ENCODE peak calls at places on chromosome 9, in nine cellular contexts. I is AG04450, A is kidney glomerular epithelial cell, O is T-helper 1 cell, Q is iris pigment epithelial cell, F is AG04449, S is nephron progenitor cell, V is mesothelial cell of epicardium, K is MM.1S. U is an unnamed sample.
A peak's percentile ranks its signal among the peaks of the same experiment; 100 is the strongest.

GRCh38 chr9:128115187-128116103 is 12.1 kb downstream of the PTGES2 start:
- DNase-seq in I (no peak), A (no peak), O (no peak), Q (no peak), F (no peak), S (no peak), V (no peak), K (no peak), U (peak; percentile 53)

GRCh38 chr9:16514131-16514530 is 356.3 kb downstream of the BNC2 start:
- DNase-seq in I (no peak), A (no peak), O (no peak), Q (no peak), F (no peak), S (no peak), V (no peak), K (no peak), U (no peak)

GRCh38 chr9:108953983-108954574 is 19.9 kb downstream of the ABITRAM start:
- DNase-seq in I (no peak), A (peak; percentile 41), O (no peak), Q (peak; percentile 68), F (no peak), S (no peak), V (no peak), K (peak; percentile 55), U (no peak)

GRCh38 chr9:72615931-72616330 is 94.5 kb downstream of the TMC1 start:
- DNase-seq in I (no peak), A (no peak), O (no peak), Q (peak; percentile 31), F (no peak), S (no peak), V (no peak), K (no peak), U (no peak)

GRCh38 chr9:8014987-8015682 is 215.6 kb upstream of the DMAC1 start:
- DNase-seq in I (no peak), A (no peak), O (no peak), Q (no peak), F (no peak), S (no peak), V (no peak), K (no peak), U (no peak)

GRCh38 chr9:78044189-78044588 is 12.6 kb upstream of the GNAQ start:
- DNase-seq in I (no peak), A (no peak), O (no peak), Q (no peak), F (no peak), S (no peak), V (no peak), K (no peak), U (no peak)

GRCh38 chr9:17588395-17588794 is 9.5 kb downstream of the SH3GL2 start:
- DNase-seq in I (no peak), A (no peak), O (no peak), Q (no peak), F (no peak), S (no peak), V (no peak), K (no peak), U (no peak)

GRCh38 chr9:135825435-135826187 is 81.7 kb downstream of the CAMSAP1 start:
- DNase-seq in I (no peak), A (no peak), O (no peak), Q (no peak), F (no peak), S (no peak), V (no peak), K (no peak), U (no peak)

GRCh38 chr9:131337131-131337848 is 47.8 kb downstream of the PLPP7 start:
- DNase-seq in I (no peak), A (no peak), O (no peak), Q (no peak), F (no peak), S (no peak), V (no peak), K (no peak), U (no peak)

GRCh38 chr9:93898502-93899426 is 56.4 kb downstream of the BARX1 start:
- DNase-seq in I (no peak), A (no peak), O (no peak), Q (no peak), F (no peak), S (no peak), V (peak; percentile 29), K (no peak), U (no peak)

GRCh38 chr9:8484563-8484962 is 685.0 kb upstream of the DMAC1 start:
- DNase-seq in I (no peak), A (no peak), O (no peak), Q (no peak), F (no peak), S (no peak), V (no peak), K (no peak), U (no peak)

GRCh38 chr9:97468658-97469448 is 32.6 kb upstream of the TMOD1 start:
- DNase-seq in I (peak; percentile 16), A (peak; percentile 28), O (peak; percentile 4), Q (peak; percentile 58), F (no peak), S (peak; percentile 71), V (peak; percentile 64), K (peak; percentile 72), U (peak; percentile 63)

GRCh38 chr9:70924905-70925547 is 196.4 kb downstream of the TRPM3 start:
- DNase-seq in I (peak; percentile 47), A (peak; percentile 85), O (no peak), Q (peak; percentile 88), F (peak; percentile 65), S (peak; percentile 26), V (peak; percentile 39), K (peak; percentile 79), U (peak; percentile 10)

GRCh38 chr9:4596165-4596922 is 65.8 kb upstream of the PLPP6 start:
- DNase-seq in I (no peak), A (no peak), O (peak; percentile 25), Q (peak; percentile 23), F (no peak), S (no peak), V (no peak), K (peak; percentile 14), U (peak; percentile 67)

GRCh38 chr9:93259490-93260289 is 75.8 kb downstream of the WNK2 start:
- DNase-seq in I (no peak), A (no peak), O (no peak), Q (no peak), F (no peak), S (no peak), V (no peak), K (no peak), U (no peak)

GRCh38 chr9:27125030-27125429 is 16.0 kb downstream of the TEK start:
- DNase-seq in I (peak; percentile 98), A (peak; percentile 74), O (no peak), Q (peak; percentile 96), F (peak; percentile 74), S (no peak), V (no peak), K (no peak), U (no peak)

GRCh38 chr9:37501957-37502596 is 16.3 kb downstream of the POLR1E start:
- DNase-seq in I (no peak), A (no peak), O (no peak), Q (peak; percentile 39), F (no peak), S (no peak), V (no peak), K (no peak), U (no peak)

GRCh38 chr9:33239922-33240321 is at the start of gene SPINK4:
- DNase-seq in I (no peak), A (no peak), O (no peak), Q (no peak), F (no peak), S (no peak), V (no peak), K (no peak), U (no peak)

GRCh38 chr9:134366223-134367031 is 40.2 kb downstream of the RXRA start:
- DNase-seq in I (peak; percentile 61), A (no peak), O (no peak), Q (peak; percentile 79), F (peak; percentile 62), S (no peak), V (peak; percentile 74), K (no peak), U (no peak)

GRCh38 chr9:19087601-19088000 is 15.1 kb downstream of the HAUS6 start:
- DNase-seq in I (peak; percentile 1), A (peak; percentile 34), O (no peak), Q (peak; percentile 75), F (no peak), S (no peak), V (no peak), K (no peak), U (no peak)

GRCh38 chr9:131727795-131728545 is 11.9 kb downstream of the RAPGEF1 start:
- DNase-seq in I (no peak), A (no peak), O (no peak), Q (no peak), F (no peak), S (no peak), V (no peak), K (peak; percentile 66), U (peak; percentile 52)

GRCh38 chr9:112526973-112527372 is 40.3 kb downstream of the KIAA1958 start:
- DNase-seq in I (no peak), A (no peak), O (no peak), Q (no peak), F (no peak), S (no peak), V (no peak), K (no peak), U (no peak)

GRCh38 chr9:132190966-132191365 is 29.1 kb downstream of the NTNG2 start:
- DNase-seq in I (no peak), A (no peak), O (no peak), Q (no peak), F (no peak), S (no peak), V (no peak), K (no peak), U (no peak)

GRCh38 chr9:15873573-15874177 is 320.8 kb downstream of the CCDC171 start:
- DNase-seq in I (peak; percentile 29), A (peak; percentile 67), O (no peak), Q (peak; percentile 75), F (no peak), S (peak; percentile 6), V (no peak), K (peak; percentile 48), U (no peak)

GRCh38 chr9:137127301-137128157 is 11.4 kb upstream of the GRIN1 start:
- DNase-seq in I (no peak), A (no peak), O (no peak), Q (peak; percentile 32), F (no peak), S (no peak), V (no peak), K (peak; percentile 42), U (peak; percentile 50)

GRCh38 chr9:82021198-82021597 is 32.6 kb downstream of the SPATA31D1 start:
- DNase-seq in I (peak; percentile 89), A (peak; percentile 98), O (no peak), Q (peak; percentile 98), F (peak; percentile 90), S (no peak), V (no peak), K (no peak), U (no peak)

GRCh38 chr9:18189876-18190670 is 283.9 kb upstream of the ADAMTSL1 start:
- DNase-seq in I (no peak), A (peak; percentile 14), O (no peak), Q (peak; percentile 18), F (no peak), S (no peak), V (no peak), K (no peak), U (no peak)

GRCh38 chr9:128787583-128788156 is 617 bp downstream of the TBC1D13 start:
- DNase-seq in I (no peak), A (no peak), O (no peak), Q (peak; percentile 23), F (no peak), S (peak; percentile 41), V (no peak), K (peak; percentile 10), U (peak; percentile 23)

GRCh38 chr9:37719526-37719925 is 34.1 kb upstream of the TRMT10B start:
- DNase-seq in I (no peak), A (no peak), O (no peak), Q (no peak), F (no peak), S (no peak), V (no peak), K (no peak), U (no peak)

GRCh38 chr9:108117775-108118174 is 628.2 kb upstream of the KLF4 start:
- DNase-seq in I (no peak), A (no peak), O (no peak), Q (no peak), F (no peak), S (peak; percentile 8), V (no peak), K (no peak), U (no peak)

GRCh38 chr9:70413427-70413797 is 1.0 kb downstream of the KLF9 start:
- DNase-seq in I (no peak), A (peak; percentile 79), O (peak; percentile 67), Q (no peak), F (no peak), S (peak; percentile 55), V (peak; percentile 73), K (peak; percentile 55), U (no peak)